ENCODE peak calls at places on chromosomes 12 and 14, in six cellular contexts. Q is IMR-90, P is H9, T is mesenchymal stem cell, J is trophoblast cell, U is H1. L is an unnamed sample.
A peak's percentile ranks its signal among the peaks of the same experiment; 100 is the strongest.

GRCh38 chr12:75315518-75315917 is 14.6 kb downstream of the CAPS2 start:
- DNase-seq in Q (peak; percentile 64), P (no peak), T (peak; percentile 26), J (no peak), U (no peak), L (no peak)

GRCh38 chr12:19031032-19031431 is 98.5 kb upstream of the PLEKHA5 start:
- DNase-seq in Q (peak; percentile 85), P (no peak), T (peak; percentile 89), J (peak; percentile 77), U (no peak), L (no peak)

GRCh38 chr14:78764240-78764639 is 594.1 kb downstream of the NRXN3 start:
- DNase-seq in Q (peak; percentile 1), P (no peak), T (no peak), J (no peak), U (no peak), L (no peak)

GRCh38 chr12:103964805-103965204 is 867 bp upstream of the TDG start:
- DNase-seq in Q (no peak), P (no peak), T (no peak), J (no peak), U (no peak), L (no peak)

GRCh38 chr14:36757730-36758286 is 96.1 kb downstream of the PAX9 start:
- DNase-seq in Q (no peak), P (no peak), T (no peak), J (no peak), U (no peak), L (no peak)

GRCh38 chr12:109467978-109468676 is 9.0 kb downstream of the KCTD10 start:
- DNase-seq in Q (no peak), P (no peak), T (no peak), J (no peak), U (no peak), L (no peak)

GRCh38 chr12:5715076-5715475 is 230.0 kb downstream of the ANO2 start:
- DNase-seq in Q (no peak), P (no peak), T (no peak), J (no peak), U (no peak), L (no peak)

GRCh38 chr12:112543666-112544185 is 125.0 kb downstream of the PTPN11 start:
- DNase-seq in Q (no peak), P (no peak), T (no peak), J (no peak), U (no peak), L (no peak)

GRCh38 chr14:72776701-72777255 is 117.1 kb downstream of the DPF3 start:
- DNase-seq in Q (no peak), P (no peak), T (no peak), J (no peak), U (no peak), L (no peak)

GRCh38 chr14:92603309-92604257 is 90.0 kb downstream of the RIN3 start:
- DNase-seq in Q (peak; percentile 83), P (no peak), T (peak; percentile 70), J (no peak), U (no peak), L (peak; percentile 18)

GRCh38 chr12:2998789-2999264 is 39.6 kb downstream of the TEAD4 start:
- DNase-seq in Q (peak; percentile 88), P (peak; percentile 86), T (peak; percentile 74), J (no peak), U (peak; percentile 74), L (no peak)

GRCh38 chr12:59113831-59114273 is 193.5 kb upstream of the LRIG3 start:
- DNase-seq in Q (peak; percentile 81), P (peak; percentile 88), T (peak; percentile 79), J (peak; percentile 62), U (peak; percentile 88), L (peak; percentile 80)

GRCh38 chr14:72457641-72458040 is 436.3 kb downstream of the DPF3 start:
- DNase-seq in Q (peak; percentile 83), P (no peak), T (peak; percentile 68), J (peak; percentile 84), U (no peak), L (no peak)

GRCh38 chr14:50605776-50606175 is 45.8 kb downstream of the ATL1 start:
- DNase-seq in Q (peak; percentile 39), P (no peak), T (peak; percentile 15), J (no peak), U (no peak), L (no peak)

GRCh38 chr14:93965968-93966474 is 10.3 kb downstream of the ASB2 start:
- DNase-seq in Q (no peak), P (no peak), T (no peak), J (no peak), U (no peak), L (no peak)

GRCh38 chr12:132761032-132761910 is at the start of gene ANKLE2:
- DNase-seq in Q (peak; percentile 59), P (no peak), T (peak; percentile 88), J (peak; percentile 40), U (no peak), L (peak; percentile 51)

GRCh38 chr14:44317433-44317746 is 189.7 kb downstream of the FSCB start:
- DNase-seq in Q (no peak), P (no peak), T (no peak), J (no peak), U (no peak), L (no peak)

DNA sequence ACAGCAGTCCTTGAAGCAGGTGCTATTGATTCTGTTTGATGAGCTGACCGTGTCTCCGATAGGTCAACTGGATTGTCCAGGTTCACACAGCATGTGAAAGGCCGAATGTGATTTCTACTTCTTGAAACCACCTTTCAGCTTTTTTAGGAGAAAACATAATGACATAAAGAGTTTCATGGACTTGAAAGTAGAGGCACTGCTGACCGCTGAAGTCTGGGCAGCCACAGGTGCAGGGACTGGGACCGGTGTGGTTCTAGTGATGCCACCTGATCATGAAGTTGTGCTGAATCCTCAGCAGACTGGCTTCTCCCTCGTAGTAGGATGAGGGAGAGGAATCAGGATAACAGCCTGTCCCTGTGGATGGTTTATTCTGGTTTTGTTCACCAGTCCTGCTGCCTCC is 108.1 kb downstream of the ETV6 start:
- DNase-seq in Q (no peak), P (no peak), T (no peak), J (no peak), U (no peak), L (no peak)
- H3K27ac ChIP-seq in Q (no peak overlapping the region), P (no peak overlapping the region), T (no peak overlapping the region), J (no peak overlapping the region), U (no peak overlapping the region), L (no peak overlapping the region)

DNA sequence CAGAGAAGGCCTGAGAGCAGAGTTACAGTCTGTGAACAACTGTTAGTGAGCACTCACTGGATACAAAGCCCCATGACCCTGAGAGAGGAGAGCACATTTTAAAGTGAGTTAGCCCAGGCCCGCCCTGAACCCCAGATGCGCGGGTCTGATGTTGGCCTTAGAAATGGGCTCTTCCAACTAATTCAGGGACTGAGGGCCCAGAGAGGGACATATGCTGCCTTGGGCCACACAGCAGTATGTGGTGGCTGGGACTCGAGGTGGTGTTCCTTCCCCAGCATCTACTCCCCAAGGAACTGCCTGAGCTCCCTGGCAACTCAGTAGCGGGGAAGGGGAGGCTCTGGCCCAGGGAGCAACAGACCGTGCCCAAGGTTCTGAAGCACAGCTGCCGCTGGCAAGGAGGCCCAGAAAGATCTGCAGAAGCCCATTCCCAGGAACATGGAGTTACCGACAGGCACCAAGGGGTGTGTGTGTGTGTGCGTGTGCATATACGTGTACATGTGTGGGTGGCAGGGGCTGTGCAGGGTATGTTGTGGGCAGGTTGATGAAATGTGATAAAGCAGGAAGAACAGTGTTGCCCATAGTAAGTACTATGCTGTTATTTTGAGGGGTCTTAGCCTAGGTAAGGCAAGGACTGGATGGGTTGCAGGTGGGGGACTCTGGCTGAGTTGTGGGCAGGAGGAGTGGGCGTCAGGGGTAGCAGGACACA is 40.5 kb downstream of the KRT80 start:
- DNase-seq in Q (no peak), P (no peak), T (no peak), J (no peak), U (no peak), L (no peak)
- H3K4me2 ChIP-seq in Q (no peak overlapping the region), P (no peak overlapping the region), T (no peak overlapping the region), J (no peak overlapping the region), U (no peak overlapping the region), L (no peak overlapping the region)

GRCh38 chr12:121096199-121096798 is 36.4 kb upstream of the P2RX7 start:
- DNase-seq in Q (no peak), P (no peak), T (no peak), J (no peak), U (no peak), L (no peak)
- H4K91ac ChIP-seq in Q (no peak overlapping the region), P (no peak overlapping the region), T (no peak overlapping the region), J (no peak overlapping the region), U (no peak overlapping the region), L (no peak overlapping the region)

DNA sequence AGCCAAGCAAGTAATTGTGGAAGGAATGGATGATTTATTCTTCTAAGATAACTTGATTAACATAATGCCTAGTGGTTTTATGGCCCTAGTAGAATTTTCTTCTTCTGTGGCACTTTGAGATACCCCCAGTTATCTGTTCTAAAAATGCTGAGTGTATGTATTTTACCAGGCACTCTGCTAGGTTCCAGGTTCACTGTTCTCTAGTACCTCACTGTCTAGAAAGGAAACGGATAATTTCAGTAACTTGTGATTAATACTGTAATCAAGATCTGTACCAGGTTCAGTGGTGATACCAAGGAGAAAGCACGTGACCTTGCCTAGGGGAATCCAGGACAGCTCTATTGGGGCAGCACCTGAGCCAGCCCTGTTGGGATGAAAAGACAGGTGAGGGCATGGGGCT is 8.0 kb downstream of the ANO6 start:
- DNase-seq in Q (no peak), P (no peak), T (no peak), J (no peak), U (no peak), L (no peak)
- H3K27ac ChIP-seq in Q (no peak overlapping the region), P (no peak overlapping the region), T (no peak overlapping the region), J (no peak overlapping the region), U (no peak overlapping the region), L (no peak overlapping the region)

DNA sequence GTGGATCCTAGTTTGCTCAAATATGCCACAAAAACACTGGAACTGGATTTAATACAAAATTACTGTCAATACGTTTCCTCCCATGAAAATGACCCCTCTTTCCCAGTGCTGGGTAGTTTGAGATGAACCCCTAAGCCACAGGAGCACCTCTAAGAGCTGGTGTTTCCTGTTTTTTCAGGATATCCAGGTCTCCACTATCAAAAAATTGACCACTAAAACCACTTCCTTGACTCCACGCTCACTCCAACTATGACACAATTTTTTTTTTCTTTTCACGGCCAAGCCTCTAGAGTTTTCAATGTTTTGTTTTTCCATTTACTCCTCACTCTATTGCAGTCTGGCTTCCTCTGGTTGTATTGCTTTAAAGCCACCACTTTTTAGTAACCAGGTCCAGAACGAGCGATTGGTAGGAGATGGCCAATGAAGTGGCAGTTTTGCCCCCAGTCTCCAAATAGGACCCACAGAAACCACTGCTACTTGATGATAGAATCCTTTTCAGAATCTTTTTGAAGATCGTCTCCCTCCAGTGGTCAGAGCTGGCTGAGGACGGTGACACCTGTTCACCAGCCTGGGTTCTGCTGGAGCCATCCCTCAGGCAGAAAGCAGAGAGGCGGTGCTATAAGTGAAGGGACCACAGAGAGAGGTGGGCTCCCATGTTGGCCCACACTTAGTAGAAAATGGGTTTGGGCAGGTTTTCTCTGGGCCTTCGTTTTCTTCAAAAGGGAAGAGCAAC is 454.4 kb downstream of the VRK1 start:
- DNase-seq in Q (no peak), P (peak; percentile 70), T (no peak), J (no peak), U (peak; percentile 49), L (no peak)
- H3K4me2 ChIP-seq in Q (no peak overlapping the region), P (no peak overlapping the region), T (no peak overlapping the region), J (no peak overlapping the region), U (no peak overlapping the region), L (no peak overlapping the region)

GRCh38 chr14:54090274-54090673 is 133.6 kb upstream of the BMP4 start:
- DNase-seq in Q (no peak), P (no peak), T (no peak), J (no peak), U (no peak), L (no peak)

GRCh38 chr14:54098536-54098935 is 141.9 kb upstream of the BMP4 start:
- DNase-seq in Q (no peak), P (no peak), T (no peak), J (no peak), U (no peak), L (no peak)

GRCh38 chr14:54094765-54095164 is 138.1 kb upstream of the BMP4 start:
- DNase-seq in Q (no peak), P (no peak), T (peak; percentile 36), J (no peak), U (no peak), L (no peak)
- H4K91ac ChIP-seq in Q (no peak overlapping the region), P (no peak overlapping the region), T (no peak overlapping the region), J (no peak overlapping the region), U (no peak overlapping the region), L (no peak overlapping the region)